ENCODE peak calls at places on chromosomes 4 and X, in eight cellular contexts. One of them, this sample, is unnamed.

GRCh38 chrX:41308884-41309655 is 24.9 kb upstream of the DDX3X start:
- DNase-seq in CD8-positive, alpha-beta memory T cell: no peak
- DNase-seq in breast epithelium: no peak
- DNase-seq in fibroblast of lung: peak; percentile 51
- DNase-seq in heart left ventricle: no peak
- DNase-seq in GM23248: peak; percentile 23
- DNase-seq in aorta: no peak
- DNase-seq in CD4-positive, alpha-beta memory T cell: no peak
- DNase-seq in this sample: no peak

GRCh38 chrX:115547448-115547847 is 13.5 kb upstream of the PLS3 start:
- DNase-seq in CD8-positive, alpha-beta memory T cell: no peak
- DNase-seq in breast epithelium: no peak
- DNase-seq in fibroblast of lung: no peak
- DNase-seq in heart left ventricle: no peak
- DNase-seq in GM23248: no peak
- DNase-seq in aorta: no peak
- DNase-seq in CD4-positive, alpha-beta memory T cell: no peak
- DNase-seq in this sample: no peak

GRCh38 chr4:11228575-11228974 is 200.1 kb downstream of the HS3ST1 start:
- DNase-seq in CD8-positive, alpha-beta memory T cell: no peak
- DNase-seq in breast epithelium: no peak
- DNase-seq in fibroblast of lung: peak; percentile 1
- DNase-seq in heart left ventricle: no peak
- DNase-seq in GM23248: no peak
- DNase-seq in aorta: no peak
- DNase-seq in CD4-positive, alpha-beta memory T cell: no peak
- DNase-seq in this sample: no peak

GRCh38 chr4:8730159-8730558 is 137.6 kb downstream of the CPZ start:
- DNase-seq in CD8-positive, alpha-beta memory T cell: no peak
- DNase-seq in breast epithelium: peak; percentile 36
- DNase-seq in fibroblast of lung: no peak
- DNase-seq in heart left ventricle: no peak
- DNase-seq in GM23248: no peak
- DNase-seq in aorta: no peak
- DNase-seq in CD4-positive, alpha-beta memory T cell: no peak
- DNase-seq in this sample: no peak

GRCh38 chrX:65596270-65596669 is 61.7 kb upstream of the LAS1L start:
- DNase-seq in CD8-positive, alpha-beta memory T cell: peak; percentile 77
- DNase-seq in breast epithelium: no peak
- DNase-seq in fibroblast of lung: peak; percentile 57
- DNase-seq in heart left ventricle: no peak
- DNase-seq in GM23248: peak; percentile 78
- DNase-seq in aorta: no peak
- DNase-seq in CD4-positive, alpha-beta memory T cell: peak; percentile 46
- DNase-seq in this sample: no peak

GRCh38 chr4:76823516-76823915 is 74.4 kb downstream of the SOWAHB start:
- DNase-seq in CD8-positive, alpha-beta memory T cell: no peak
- DNase-seq in breast epithelium: no peak
- DNase-seq in fibroblast of lung: no peak
- DNase-seq in heart left ventricle: no peak
- DNase-seq in GM23248: peak; percentile 16
- DNase-seq in aorta: no peak
- DNase-seq in CD4-positive, alpha-beta memory T cell: no peak
- DNase-seq in this sample: no peak

GRCh38 chrX:426881-427280 is 40.2 kb upstream of the PPP2R3B start:
- DNase-seq in CD8-positive, alpha-beta memory T cell: no peak
- DNase-seq in breast epithelium: no peak
- DNase-seq in fibroblast of lung: no peak
- DNase-seq in heart left ventricle: no peak
- DNase-seq in GM23248: no peak
- DNase-seq in aorta: no peak
- DNase-seq in CD4-positive, alpha-beta memory T cell: no peak
- DNase-seq in this sample: no peak

GRCh38 chrX:20063716-20064351 is 52.9 kb downstream of the MAP7D2 start:
- DNase-seq in CD8-positive, alpha-beta memory T cell: no peak
- DNase-seq in breast epithelium: no peak
- DNase-seq in fibroblast of lung: no peak
- DNase-seq in heart left ventricle: no peak
- DNase-seq in GM23248: peak; percentile 48
- DNase-seq in aorta: no peak
- DNase-seq in CD4-positive, alpha-beta memory T cell: no peak
- DNase-seq in this sample: no peak

GRCh38 chr4:167185465-167185864 is 48.8 kb downstream of the SPOCK3 start:
- DNase-seq in CD8-positive, alpha-beta memory T cell: no peak
- DNase-seq in breast epithelium: no peak
- DNase-seq in fibroblast of lung: no peak
- DNase-seq in heart left ventricle: no peak
- DNase-seq in GM23248: no peak
- DNase-seq in aorta: no peak
- DNase-seq in CD4-positive, alpha-beta memory T cell: no peak
- DNase-seq in this sample: no peak

GRCh38 chrX:11619426-11619825 is 46.3 kb downstream of the ARHGAP6 start:
- DNase-seq in CD8-positive, alpha-beta memory T cell: no peak
- DNase-seq in breast epithelium: no peak
- DNase-seq in fibroblast of lung: peak; percentile 65
- DNase-seq in heart left ventricle: no peak
- DNase-seq in GM23248: peak; percentile 52
- DNase-seq in aorta: no peak
- DNase-seq in CD4-positive, alpha-beta memory T cell: no peak
- DNase-seq in this sample: no peak
- H3K4me3 ChIP-seq in CD8-positive, alpha-beta memory T cell: no peak overlapping the region
- H3K4me3 ChIP-seq in breast epithelium: no peak overlapping the region
- H3K4me3 ChIP-seq in fibroblast of lung: no peak overlapping the region
- H3K4me3 ChIP-seq in heart left ventricle: no peak overlapping the region
- H3K4me3 ChIP-seq in GM23248: no peak overlapping the region
- H3K4me3 ChIP-seq in aorta: no peak overlapping the region
- H3K4me3 ChIP-seq in CD4-positive, alpha-beta memory T cell: no peak overlapping the region
- H3K4me3 ChIP-seq in this sample: no peak overlapping the region

GRCh38 chr4:87511500-87511899 is 17.7 kb downstream of the SPARCL1 start:
- DNase-seq in CD8-positive, alpha-beta memory T cell: no peak
- DNase-seq in breast epithelium: no peak
- DNase-seq in fibroblast of lung: no peak
- DNase-seq in heart left ventricle: no peak
- DNase-seq in GM23248: no peak
- DNase-seq in aorta: no peak
- DNase-seq in CD4-positive, alpha-beta memory T cell: no peak
- DNase-seq in this sample: no peak

GRCh38 chr4:87510747-87511146 is 18.4 kb downstream of the SPARCL1 start:
- DNase-seq in CD8-positive, alpha-beta memory T cell: no peak
- DNase-seq in breast epithelium: no peak
- DNase-seq in fibroblast of lung: no peak
- DNase-seq in heart left ventricle: no peak
- DNase-seq in GM23248: no peak
- DNase-seq in aorta: no peak
- DNase-seq in CD4-positive, alpha-beta memory T cell: no peak
- DNase-seq in this sample: no peak

GRCh38 chr4:87521757-87522374 is 7.3 kb downstream of the SPARCL1 start:
- DNase-seq in CD8-positive, alpha-beta memory T cell: no peak
- DNase-seq in breast epithelium: no peak
- DNase-seq in fibroblast of lung: peak; percentile 65
- DNase-seq in heart left ventricle: no peak
- DNase-seq in GM23248: peak; percentile 58
- DNase-seq in aorta: no peak
- DNase-seq in CD4-positive, alpha-beta memory T cell: no peak
- DNase-seq in this sample: no peak

GRCh38 chr4:87512400-87512799 is 16.8 kb downstream of the SPARCL1 start:
- DNase-seq in CD8-positive, alpha-beta memory T cell: no peak
- DNase-seq in breast epithelium: no peak
- DNase-seq in fibroblast of lung: no peak
- DNase-seq in heart left ventricle: no peak
- DNase-seq in GM23248: no peak
- DNase-seq in aorta: no peak
- DNase-seq in CD4-positive, alpha-beta memory T cell: no peak
- DNase-seq in this sample: peak; percentile 49

GRCh38 chr4:87516683-87517082 is 12.5 kb downstream of the SPARCL1 start:
- DNase-seq in CD8-positive, alpha-beta memory T cell: no peak
- DNase-seq in breast epithelium: no peak
- DNase-seq in fibroblast of lung: no peak
- DNase-seq in heart left ventricle: no peak
- DNase-seq in GM23248: no peak
- DNase-seq in aorta: no peak
- DNase-seq in CD4-positive, alpha-beta memory T cell: no peak
- DNase-seq in this sample: no peak
- H3K4me1 ChIP-seq in CD8-positive, alpha-beta memory T cell: no peaks in the 10 kb centered on the region
- H3K4me1 ChIP-seq in breast epithelium: peaks cover 6% of the 10 kb centered on the region
- H3K4me1 ChIP-seq in fibroblast of lung: no peaks in the 10 kb centered on the region
- H3K4me1 ChIP-seq in heart left ventricle: peaks cover 84% of the 10 kb centered on the region
- H3K4me1 ChIP-seq in GM23248: peaks cover 5% of the 10 kb centered on the region
- H3K4me1 ChIP-seq in aorta: peaks cover 13% of the 10 kb centered on the region
- H3K4me1 ChIP-seq in CD4-positive, alpha-beta memory T cell: no peaks in the 10 kb centered on the region
- H3K4me1 ChIP-seq in this sample: peaks cover 37% of the 10 kb centered on the region

GRCh38 chr4:818106-818921 is 7.6 kb downstream of the CPLX1 start:
- DNase-seq in CD8-positive, alpha-beta memory T cell: peak; percentile 42
- DNase-seq in breast epithelium: no peak
- DNase-seq in fibroblast of lung: no peak
- DNase-seq in heart left ventricle: no peak
- DNase-seq in GM23248: no peak
- DNase-seq in aorta: no peak
- DNase-seq in CD4-positive, alpha-beta memory T cell: no peak
- DNase-seq in this sample: no peak

GRCh38 chr4:814312-814850 is 11.5 kb downstream of the CPLX1 start:
- DNase-seq in CD8-positive, alpha-beta memory T cell: no peak
- DNase-seq in breast epithelium: no peak
- DNase-seq in fibroblast of lung: no peak
- DNase-seq in heart left ventricle: no peak
- DNase-seq in GM23248: no peak
- DNase-seq in aorta: no peak
- DNase-seq in CD4-positive, alpha-beta memory T cell: no peak
- DNase-seq in this sample: no peak

GRCh38 chr4:815464-816146 is 10.3 kb downstream of the CPLX1 start:
- DNase-seq in CD8-positive, alpha-beta memory T cell: no peak
- DNase-seq in breast epithelium: no peak
- DNase-seq in fibroblast of lung: no peak
- DNase-seq in heart left ventricle: no peak
- DNase-seq in GM23248: no peak
- DNase-seq in aorta: no peak
- DNase-seq in CD4-positive, alpha-beta memory T cell: no peak
- DNase-seq in this sample: no peak

GRCh38 chr4:808860-809570 is 16.9 kb downstream of the CPLX1 start:
- DNase-seq in CD8-positive, alpha-beta memory T cell: no peak
- DNase-seq in breast epithelium: no peak
- DNase-seq in fibroblast of lung: no peak
- DNase-seq in heart left ventricle: no peak
- DNase-seq in GM23248: no peak
- DNase-seq in aorta: no peak
- DNase-seq in CD4-positive, alpha-beta memory T cell: no peak
- DNase-seq in this sample: no peak

DNA sequence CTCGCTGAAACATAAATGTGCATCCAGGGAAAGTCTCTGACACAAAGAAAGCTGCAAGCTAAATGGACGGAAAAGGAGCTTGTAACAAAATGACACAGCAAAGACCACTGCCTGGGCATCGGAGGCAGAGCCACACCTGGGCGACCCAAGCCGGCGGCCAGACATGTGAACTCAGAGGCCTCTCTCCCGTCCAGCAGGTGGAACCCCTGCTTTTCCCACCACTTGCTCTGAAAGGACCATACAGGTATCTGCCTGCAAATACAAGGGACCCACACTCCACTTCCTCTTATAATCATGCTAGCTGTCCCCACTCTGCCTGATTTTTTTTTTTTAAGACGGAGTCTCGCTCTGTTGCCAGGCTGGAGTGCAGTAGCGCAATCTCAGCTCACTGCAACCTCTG is 12.0 kb downstream of the CPLX1 start:
- DNase-seq in CD8-positive, alpha-beta memory T cell: no peak
- DNase-seq in breast epithelium: no peak
- DNase-seq in fibroblast of lung: no peak
- DNase-seq in heart left ventricle: no peak
- DNase-seq in GM23248: no peak
- DNase-seq in aorta: no peak
- DNase-seq in CD4-positive, alpha-beta memory T cell: no peak
- DNase-seq in this sample: no peak
- H3K27me3 ChIP-seq in CD8-positive, alpha-beta memory T cell: no peaks in the 10 kb centered on the region
- H3K27me3 ChIP-seq in breast epithelium: peaks cover 41% of the 10 kb centered on the region
- H3K27me3 ChIP-seq in fibroblast of lung: peaks cover 11% of the 10 kb centered on the region
- H3K27me3 ChIP-seq in heart left ventricle: peaks cover 27% of the 10 kb centered on the region
- H3K27me3 ChIP-seq in GM23248: peaks cover 46% of the 10 kb centered on the region
- H3K27me3 ChIP-seq in aorta: no peaks in the 10 kb centered on the region
- H3K27me3 ChIP-seq in CD4-positive, alpha-beta memory T cell: no peaks in the 10 kb centered on the region
- H3K27me3 ChIP-seq in this sample: no peaks in the 10 kb centered on the region

GRCh38 chrX:75084757-75085156 is 71.3 kb downstream of the ABCB7 start:
- DNase-seq in CD8-positive, alpha-beta memory T cell: no peak
- DNase-seq in breast epithelium: no peak
- DNase-seq in fibroblast of lung: no peak
- DNase-seq in heart left ventricle: no peak
- DNase-seq in GM23248: no peak
- DNase-seq in aorta: no peak
- DNase-seq in CD4-positive, alpha-beta memory T cell: no peak
- DNase-seq in this sample: no peak

GRCh38 chrX:75086731-75087195 is 69.3 kb downstream of the ABCB7 start:
- DNase-seq in CD8-positive, alpha-beta memory T cell: no peak
- DNase-seq in breast epithelium: no peak
- DNase-seq in fibroblast of lung: peak; percentile 51
- DNase-seq in heart left ventricle: no peak
- DNase-seq in GM23248: no peak
- DNase-seq in aorta: no peak
- DNase-seq in CD4-positive, alpha-beta memory T cell: no peak
- DNase-seq in this sample: no peak
- H3K4me3 ChIP-seq in CD8-positive, alpha-beta memory T cell: no peak overlapping the region
- H3K4me3 ChIP-seq in breast epithelium: no peak overlapping the region
- H3K4me3 ChIP-seq in fibroblast of lung: no peak overlapping the region
- H3K4me3 ChIP-seq in heart left ventricle: no peak overlapping the region
- H3K4me3 ChIP-seq in GM23248: no peak overlapping the region
- H3K4me3 ChIP-seq in aorta: no peak overlapping the region
- H3K4me3 ChIP-seq in CD4-positive, alpha-beta memory T cell: no peak overlapping the region
- H3K4me3 ChIP-seq in this sample: no peak overlapping the region

GRCh38 chr4:6840062-6840976 is 57.8 kb downstream of the KIAA0232 start:
- DNase-seq in CD8-positive, alpha-beta memory T cell: no peak
- DNase-seq in breast epithelium: no peak
- DNase-seq in fibroblast of lung: peak; percentile 80
- DNase-seq in heart left ventricle: peak; percentile 30
- DNase-seq in GM23248: peak; percentile 27
- DNase-seq in aorta: no peak
- DNase-seq in CD4-positive, alpha-beta memory T cell: no peak
- DNase-seq in this sample: no peak
- H3K4me1 ChIP-seq in CD8-positive, alpha-beta memory T cell: no peaks in the 10 kb centered on the region
- H3K4me1 ChIP-seq in breast epithelium: no peaks in the 10 kb centered on the region
- H3K4me1 ChIP-seq in fibroblast of lung: peaks cover 10% of the 10 kb centered on the region
- H3K4me1 ChIP-seq in heart left ventricle: peaks cover 38% of the 10 kb centered on the region
- H3K4me1 ChIP-seq in GM23248: peaks cover 13% of the 10 kb centered on the region
- H3K4me1 ChIP-seq in aorta: no peaks in the 10 kb centered on the region
- H3K4me1 ChIP-seq in CD4-positive, alpha-beta memory T cell: no peaks in the 10 kb centered on the region
- H3K4me1 ChIP-seq in this sample: peaks cover 5% of the 10 kb centered on the region

GRCh38 chrX:55731826-55732225 is 14.3 kb downstream of the RRAGB start:
- DNase-seq in CD8-positive, alpha-beta memory T cell: no peak
- DNase-seq in breast epithelium: no peak
- DNase-seq in fibroblast of lung: peak; percentile 0
- DNase-seq in heart left ventricle: no peak
- DNase-seq in GM23248: no peak
- DNase-seq in aorta: no peak
- DNase-seq in CD4-positive, alpha-beta memory T cell: no peak
- DNase-seq in this sample: no peak
- H3K27me3 ChIP-seq in CD8-positive, alpha-beta memory T cell: no peaks in the 10 kb centered on the region
- H3K27me3 ChIP-seq in breast epithelium: peaks cover 6% of the 10 kb centered on the region
- H3K27me3 ChIP-seq in fibroblast of lung: no peaks in the 10 kb centered on the region
- H3K27me3 ChIP-seq in heart left ventricle: no peaks in the 10 kb centered on the region
- H3K27me3 ChIP-seq in GM23248: no peaks in the 10 kb centered on the region
- H3K27me3 ChIP-seq in aorta: no peaks in the 10 kb centered on the region
- H3K27me3 ChIP-seq in CD4-positive, alpha-beta memory T cell: no peaks in the 10 kb centered on the region
- H3K27me3 ChIP-seq in this sample: no peaks in the 10 kb centered on the region

DNA sequence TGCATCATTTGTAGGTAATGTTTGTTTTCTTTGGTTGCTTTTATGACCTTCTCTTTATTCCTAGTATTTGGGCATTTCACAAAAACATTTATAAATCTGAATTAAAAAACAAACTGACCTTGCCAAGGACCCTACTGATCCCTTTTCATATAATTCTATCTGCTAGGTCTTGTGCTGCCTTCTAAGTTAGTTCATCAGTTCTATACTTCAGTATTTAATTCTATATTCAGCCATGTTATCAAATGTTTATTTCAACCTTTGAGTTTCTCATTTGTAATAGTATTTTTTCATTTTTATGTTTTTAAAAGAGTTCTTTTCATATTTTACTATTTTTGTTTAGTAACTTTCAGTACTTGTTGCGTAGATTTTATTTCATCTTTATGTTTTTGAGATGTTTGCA is 155.3 kb downstream of the SNCA start:
- DNase-seq in CD8-positive, alpha-beta memory T cell: no peak
- DNase-seq in breast epithelium: no peak
- DNase-seq in fibroblast of lung: no peak
- DNase-seq in heart left ventricle: no peak
- DNase-seq in GM23248: no peak
- DNase-seq in aorta: no peak
- DNase-seq in CD4-positive, alpha-beta memory T cell: no peak
- DNase-seq in this sample: no peak
- H3K4me3 ChIP-seq in CD8-positive, alpha-beta memory T cell: no peak overlapping the region
- H3K4me3 ChIP-seq in breast epithelium: no peak overlapping the region
- H3K4me3 ChIP-seq in fibroblast of lung: no peak overlapping the region
- H3K4me3 ChIP-seq in heart left ventricle: no peak overlapping the region
- H3K4me3 ChIP-seq in GM23248: no peak overlapping the region
- H3K4me3 ChIP-seq in aorta: no peak overlapping the region
- H3K4me3 ChIP-seq in CD4-positive, alpha-beta memory T cell: no peak overlapping the region
- H3K4me3 ChIP-seq in this sample: no peak overlapping the region

This sample was measured in BE2C.